ENCODE peak calls at places on chromosomes 1 and 21, in six cellular contexts. E is epithelial cell of esophagus, R is fibroblast of the aortic adventitia, A is breast epithelium, N is brain microvascular endothelial cell, S is psoas muscle. M is an unnamed sample.

GRCh38 chr1:220708929-220709801 is 19.0 kb downstream of the C1orf115 start:
- DNase-seq in E (no peak), R (no peak), A (no peak), N (no peak), S (no peak), M (no peak)

GRCh38 chr1:201568258-201568657 is 29.3 kb downstream of the NAV1 start:
- DNase-seq in E (no peak), R (no peak), A (no peak), N (no peak), S (no peak), M (no peak)

GRCh38 chr1:231272880-231273279 is 31.9 kb downstream of the GNPAT start:
- DNase-seq in E (peak; percentile 47), R (no peak), A (no peak), N (peak; percentile 68), S (no peak), M (peak; percentile 39)

GRCh38 chr1:35447278-35447677 is 109.9 kb downstream of the KIAA0319L start:
- DNase-seq in E (no peak), R (no peak), A (no peak), N (no peak), S (no peak), M (peak; percentile 54)

GRCh38 chr1:19762175-19762779 is 37.4 kb downstream of the TMCO4 start:
- DNase-seq in E (peak; percentile 30), R (peak; percentile 26), A (no peak), N (peak; percentile 31), S (no peak), M (peak; percentile 29)

GRCh38 chr1:53158900-53159299 is 16.5 kb upstream of the SLC1A7 start:
- DNase-seq in E (no peak), R (no peak), A (no peak), N (no peak), S (no peak), M (no peak)

GRCh38 chr1:14413809-14414208 is 184.7 kb upstream of the KAZN start:
- DNase-seq in E (no peak), R (peak; percentile 58), A (no peak), N (no peak), S (no peak), M (peak; percentile 44)

GRCh38 chr1:3752400-3752945 is at the start of gene CCDC27:
- DNase-seq in E (no peak), R (no peak), A (no peak), N (no peak), S (peak; percentile 49), M (no peak)

GRCh38 chr1:84836145-84836544 is 56.9 kb downstream of the LPAR3 start:
- DNase-seq in E (peak; percentile 90), R (no peak), A (no peak), N (peak; percentile 43), S (no peak), M (no peak)

GRCh38 chr1:39178541-39179431 is 25.7 kb upstream of the MACF1 start:
- DNase-seq in E (peak; percentile 85), R (peak; percentile 57), A (no peak), N (peak; percentile 58), S (no peak), M (peak; percentile 63)

GRCh38 chr1:34113362-34113761 is 51.7 kb downstream of the CSMD2 start:
- DNase-seq in E (no peak), R (no peak), A (no peak), N (no peak), S (no peak), M (peak; percentile 1)

GRCh38 chr1:234827181-234827580 is 217.2 kb upstream of the IRF2BP2 start:
- DNase-seq in E (no peak), R (peak; percentile 9), A (no peak), N (no peak), S (no peak), M (no peak)

GRCh38 chr1:246682231-246682895 is 41.8 kb upstream of the SCCPDH start:
- DNase-seq in E (no peak), R (no peak), A (no peak), N (peak; percentile 70), S (no peak), M (no peak)

GRCh38 chr1:113247355-113247754 is 143.0 kb upstream of the MAGI3 start:
- DNase-seq in E (peak; percentile 71), R (no peak), A (no peak), N (no peak), S (no peak), M (no peak)

GRCh38 chr1:172781513-172782140 is 122.7 kb downstream of the FASLG start:
- DNase-seq in E (no peak), R (no peak), A (no peak), N (no peak), S (no peak), M (peak; percentile 66)

GRCh38 chr1:211621471-211622198 is 42.7 kb upstream of the SLC30A1 start:
- DNase-seq in E (no peak), R (peak; percentile 69), A (no peak), N (no peak), S (no peak), M (no peak)

GRCh38 chr1:228020686-228021525 is 14.1 kb downstream of the WNT3A start:
- DNase-seq in E (no peak), R (no peak), A (peak; percentile 44), N (no peak), S (peak; percentile 26), M (no peak)

GRCh38 chr21:39715804-39716397 is 29.1 kb upstream of the IGSF5 start:
- DNase-seq in E (peak; percentile 42), R (peak; percentile 55), A (no peak), N (peak; percentile 45), S (no peak), M (peak; percentile 48)

GRCh38 chr1:207024202-207025143 is 8.1 kb downstream of the C1orf116 start:
- DNase-seq in E (peak; percentile 33), R (peak; percentile 34), A (no peak), N (no peak), S (no peak), M (peak; percentile 33)

GRCh38 chr1:232629250-232630046 is 485 bp downstream of the SIPA1L2 start:
- DNase-seq in E (peak; percentile 37), R (peak; percentile 23), A (no peak), N (no peak), S (peak; percentile 61), M (peak; percentile 37)

GRCh38 chr21:42063578-42064521 is 7.3 kb upstream of the UMODL1 start:
- DNase-seq in E (peak; percentile 86), R (no peak), A (no peak), N (no peak), S (no peak), M (no peak)

GRCh38 chr1:89723863-89724262 is 90.9 kb downstream of the LRRC8C start:
- DNase-seq in E (no peak), R (peak; percentile 89), A (no peak), N (no peak), S (peak; percentile 74), M (peak; percentile 38)

GRCh38 chr1:165717918-165718515 is 19.7 kb upstream of the ALDH9A1 start:
- DNase-seq in E (peak; percentile 68), R (peak; percentile 82), A (no peak), N (peak; percentile 65), S (no peak), M (peak; percentile 75)

GRCh38 chr21:29939859-29940245 is at the start of gene GRIK1:
- DNase-seq in E (peak; percentile 15), R (no peak), A (no peak), N (no peak), S (no peak), M (no peak)

GRCh38 chr1:226603976-226604845 is 55.6 kb downstream of the STUM start:
- DNase-seq in E (no peak), R (no peak), A (no peak), N (no peak), S (no peak), M (peak; percentile 12)

GRCh38 chr1:25536124-25536523 is 7.3 kb upstream of the LDLRAP1 start:
- DNase-seq in E (no peak), R (no peak), A (no peak), N (no peak), S (no peak), M (no peak)

GRCh38 chr1:152344463-152344862 is 15.3 kb downstream of the FLG2 start:
- DNase-seq in E (peak; percentile 55), R (no peak), A (no peak), N (no peak), S (no peak), M (no peak)

GRCh38 chr1:152347116-152347728 is 12.6 kb downstream of the FLG2 start:
- DNase-seq in E (peak; percentile 79), R (peak; percentile 72), A (no peak), N (peak; percentile 60), S (no peak), M (peak; percentile 26)

GRCh38 chr1:152349611-152350010 is 10.2 kb downstream of the FLG2 start:
- DNase-seq in E (no peak), R (no peak), A (no peak), N (no peak), S (no peak), M (no peak)

DNA sequence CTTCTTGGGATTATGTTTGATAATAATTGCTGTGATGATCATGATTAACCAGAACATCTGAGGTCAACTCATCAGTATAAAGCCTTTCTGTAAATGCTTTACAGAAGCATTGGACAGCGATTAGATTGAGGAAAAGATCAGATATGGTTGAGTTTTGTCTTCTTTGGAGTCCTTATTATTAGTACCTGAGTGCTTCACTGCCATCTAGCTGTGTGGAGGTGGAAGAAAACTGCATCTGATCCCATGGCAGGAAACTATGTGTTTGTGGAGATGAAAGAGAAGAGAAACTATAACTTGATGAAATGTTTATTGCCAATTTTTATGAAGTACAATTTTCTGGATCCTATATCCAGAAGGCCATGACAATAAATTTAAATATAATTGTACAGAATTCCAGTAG is 11.4 kb downstream of the FLG2 start:
- DNase-seq in E (peak; percentile 31), R (no peak), A (no peak), N (no peak), S (no peak), M (no peak)
- TF ChIP-seq CTCF in E (peak; percentile 59), R (no peak), A (no peak), N (peak; percentile 33), S (no peak), M (no peak)

DNA sequence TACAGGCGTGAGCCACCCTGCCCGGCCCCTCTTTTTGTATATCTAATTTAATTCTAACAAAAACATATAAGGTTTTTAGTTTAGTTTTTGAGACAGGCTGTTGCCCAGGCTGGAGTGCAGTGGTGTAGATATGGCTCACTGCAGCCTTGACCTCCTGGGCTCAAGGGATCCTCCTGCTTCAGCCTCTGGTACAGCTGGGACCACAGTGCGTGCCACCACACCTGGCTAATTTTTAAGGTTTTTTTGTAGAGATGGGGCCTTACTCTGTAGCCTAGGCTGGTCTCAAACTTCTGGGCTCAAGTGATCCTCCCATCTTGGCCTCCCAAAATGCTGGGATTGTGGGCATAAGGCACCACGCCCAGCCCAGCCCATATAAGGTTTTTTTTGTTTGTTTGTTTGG is 18.8 kb downstream of the ENSA start:
- DNase-seq in E (no peak), R (no peak), A (no peak), N (no peak), S (no peak), M (no peak)
- H3K4me3 ChIP-seq in E (no peak overlapping the region), R (no peak overlapping the region), A (no peak overlapping the region), N (no peak overlapping the region), S (no peak overlapping the region), M (no peak overlapping the region)

GRCh38 chr1:189323090-189323489 is 1154.6 kb downstream of the BRINP3 start:
- DNase-seq in E (no peak), R (peak; percentile 10), A (no peak), N (no peak), S (no peak), M (no peak)
- TF ChIP-seq CTCF in E (no peak), R (no peak), A (no peak), N (no peak), S (no peak), M (no peak)

DNA sequence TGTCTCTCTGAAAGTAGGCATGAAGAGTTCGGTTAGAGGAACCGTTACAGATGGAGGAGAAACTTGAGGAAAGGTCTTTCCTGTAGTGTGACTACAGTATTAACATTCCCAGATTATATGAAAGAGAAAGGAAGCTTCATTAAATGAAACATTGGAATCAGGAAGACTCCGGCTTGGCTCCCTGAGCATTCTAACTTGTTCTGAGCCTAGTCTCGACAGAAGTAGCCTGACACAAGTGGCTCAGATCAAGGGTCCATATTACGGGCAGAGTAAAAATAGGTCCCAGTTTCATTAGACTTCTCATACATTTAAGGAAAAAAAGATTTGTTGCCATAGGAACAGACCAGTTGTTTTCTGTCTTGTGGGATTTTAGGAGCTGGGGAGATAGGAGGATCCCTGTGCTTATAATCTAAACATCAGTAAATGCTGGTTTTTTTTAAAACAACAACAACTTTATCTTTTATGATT is 12.8 kb downstream of the SMAP2 start:
- DNase-seq in E (no peak), R (no peak), A (no peak), N (no peak), S (no peak), M (peak; percentile 77)
- H3K4me3 ChIP-seq in E (no peak overlapping the region), R (no peak overlapping the region), A (no peak overlapping the region), N (no peak overlapping the region), S (peak overlapping the region; percentile 11), M (peak overlapping the region; percentile 13)

M was measured in fibroblast of villous mesenchyme.